ENCODE peak calls at places on chromosome 17, in seven cellular contexts. T, M, G, P, K, L and Y are unnamed samples. For H3K27me3 and H3K4me1, the result is how much of the 10 kb centered on the place peaks cover.

GRCh38 chr17:28584434-28584833 is 7.7 kb upstream of the ALDOC start:
- DNase-seq in K (no peak), M (no peak), L (no peak), T (no peak), P (no peak), G (no peak), Y (no peak)

GRCh38 chr17:7916799-7917198 is 710 bp upstream of the RNF227 start:
- DNase-seq in P (no peak), M (peak), K (no peak), T (no peak), G (peak), L (no peak), Y (no peak)

GRCh38 chr17:73550561-73550960 is 93.7 kb downstream of the SDK2 start:
- DNase-seq in P (no peak), L (no peak), K (no peak), M (no peak), G (no peak), T (no peak), Y (no peak)

GRCh38 chr17:50272246-50272645 is 2.0 kb upstream of the TMEM92 start:
- DNase-seq in L (peak), P (peak), G (no peak), M (peak), T (no peak), K (no peak), Y (peak)

GRCh38 chr17:3848229-3848628 is 2.2 kb upstream of the NCBP3 start:
- DNase-seq in L (no peak), T (no peak), K (peak), P (no peak), M (no peak), G (no peak), Y (no peak)

GRCh38 chr17:8226536-8227237 is 16.3 kb upstream of the AURKB start:
- DNase-seq in M (peak), T (peak), L (no peak), K (peak), P (peak), G (peak), Y (peak)

GRCh38 chr17:50337956-50338355 is 8.0 kb upstream of the XYLT2 start:
- DNase-seq in L (no peak), G (peak), T (no peak), M (no peak), K (no peak), P (no peak), Y (no peak)

GRCh38 chr17:36629252-36629847 is 28.0 kb downstream of the MRM1 start:
- DNase-seq in K (peak), G (peak), P (peak), L (peak), T (no peak), M (peak), Y (peak)

GRCh38 chr17:15134363-15134762 is 130.8 kb downstream of the PMP22 start:
- DNase-seq in P (no peak), G (no peak), M (no peak), L (no peak), T (no peak), K (no peak), Y (no peak)

GRCh38 chr17:34588266-34588665 is 8.9 kb downstream of the TMEM132E start:
- DNase-seq in M (no peak), T (no peak), K (no peak), P (no peak), L (no peak), G (no peak), Y (no peak)

GRCh38 chr17:55356440-55357328 is 65.0 kb downstream of the MMD start:
- DNase-seq in K (no peak), P (peak), T (no peak), M (peak), G (peak), L (no peak), Y (peak)

GRCh38 chr17:44115585-44116415 is 7.6 kb downstream of the HDAC5 start:
- DNase-seq in P (peak), T (no peak), L (no peak), K (no peak), G (peak), M (no peak), Y (no peak)

GRCh38 chr17:60036796-60037677 is 41.7 kb downstream of the HEATR6 start:
- DNase-seq in G (peak), L (peak), K (peak), P (peak), T (no peak), M (peak), Y (peak)
- TF ChIP-seq POLR2A in G (no peak), L (no peak), K (no peak), P (no peak), T (no peak), M (no peak), Y (no peak)

GRCh38 chr17:37789166-37789565 is 44.3 kb upstream of the HNF1B start:
- DNase-seq in P (no peak), L (no peak), G (no peak), M (no peak), K (no peak), T (no peak), Y (no peak)
- H3K27me3 ChIP-seq in P (under half), L (under half), G (under half), M (under half), K (half or more), T (under half), Y (under half)

GRCh38 chr17:77119668-77120301 is 21.0 kb upstream of the SEC14L1 start:
- DNase-seq in G (no peak), K (no peak), P (no peak), M (no peak), L (no peak), T (no peak), Y (no peak)
- H3K4me1 ChIP-seq in G (under half), K (under half), P (under half), M (under half), L (under half), T (half or more), Y (half or more)

GRCh38 chr17:72425796-72426173 is 305.0 kb downstream of the SOX9 start:
- DNase-seq in L (no peak), M (no peak), T (no peak), K (no peak), P (no peak), G (no peak), Y (no peak)
- TF ChIP-seq POLR2A in L (no peak), M (no peak), T (no peak), K (no peak), P (no peak), G (no peak), Y (no peak)

DNA sequence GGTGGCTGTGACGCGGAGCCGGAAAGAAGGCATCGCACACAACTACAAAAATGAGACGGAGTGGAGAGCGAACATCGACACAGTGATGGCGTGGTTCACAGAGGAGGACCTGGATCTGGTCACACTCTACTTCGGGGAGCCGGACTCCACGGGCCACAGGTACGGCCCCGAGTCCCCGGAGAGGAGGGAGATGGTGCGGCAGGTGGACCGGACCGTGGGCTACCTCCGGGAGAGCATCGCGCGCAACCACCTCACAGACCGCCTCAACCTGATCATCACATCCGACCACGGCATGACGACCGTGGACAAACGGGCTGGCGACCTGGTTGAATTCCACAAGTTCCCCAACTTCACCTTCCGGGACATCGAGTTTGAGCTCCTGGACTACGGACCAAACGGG is 4.4 kb downstream of the ENPP7 start:
- DNase-seq in P (no peak), G (no peak), M (no peak), T (no peak), K (no peak), L (no peak), Y (peak)
- H3K27me3 ChIP-seq in P (under half), G (under half), M (under half), T (under half), K (under half), L (under half), Y (under half)

GRCh38 chr17:12812877-12813276 is 23.6 kb downstream of the ARHGAP44 start:
- DNase-seq in P (peak), K (no peak), M (peak), T (no peak), G (no peak), L (no peak), Y (no peak)
- H3K4me1 ChIP-seq in P (under half), K (under half), M (under half), T (under half), G (under half), L (under half), Y (under half)

DNA sequence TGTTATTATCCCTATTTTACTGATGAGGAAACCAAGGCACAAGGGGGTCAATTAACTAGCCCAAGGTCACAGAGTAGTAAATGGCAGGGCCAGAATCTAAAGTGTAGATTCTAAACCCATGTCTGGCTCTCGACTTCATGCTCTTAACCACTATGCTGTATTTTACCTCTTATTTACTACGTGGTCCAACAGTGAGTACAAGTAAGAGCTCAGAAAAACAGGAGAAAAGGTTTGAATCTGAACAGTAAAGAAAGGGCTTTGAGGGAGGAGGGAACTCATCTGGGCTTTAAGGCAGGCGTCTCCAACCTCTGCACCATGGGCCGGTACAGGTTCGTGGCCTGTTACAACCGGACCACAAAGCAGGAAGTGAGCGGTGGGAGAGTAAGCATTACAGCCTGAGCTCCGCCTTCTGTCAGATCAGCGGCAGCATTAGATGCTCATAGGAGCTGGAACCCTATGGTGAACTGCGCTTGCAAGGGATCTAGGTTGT is 62.9 kb downstream of the SMURF2 start:
- DNase-seq in L (no peak), M (no peak), T (no peak), K (no peak), P (no peak), G (no peak), Y (no peak)
- TF ChIP-seq POLR2A in L (no peak), M (no peak), T (no peak), K (no peak), P (no peak), G (no peak), Y (no peak)

DNA sequence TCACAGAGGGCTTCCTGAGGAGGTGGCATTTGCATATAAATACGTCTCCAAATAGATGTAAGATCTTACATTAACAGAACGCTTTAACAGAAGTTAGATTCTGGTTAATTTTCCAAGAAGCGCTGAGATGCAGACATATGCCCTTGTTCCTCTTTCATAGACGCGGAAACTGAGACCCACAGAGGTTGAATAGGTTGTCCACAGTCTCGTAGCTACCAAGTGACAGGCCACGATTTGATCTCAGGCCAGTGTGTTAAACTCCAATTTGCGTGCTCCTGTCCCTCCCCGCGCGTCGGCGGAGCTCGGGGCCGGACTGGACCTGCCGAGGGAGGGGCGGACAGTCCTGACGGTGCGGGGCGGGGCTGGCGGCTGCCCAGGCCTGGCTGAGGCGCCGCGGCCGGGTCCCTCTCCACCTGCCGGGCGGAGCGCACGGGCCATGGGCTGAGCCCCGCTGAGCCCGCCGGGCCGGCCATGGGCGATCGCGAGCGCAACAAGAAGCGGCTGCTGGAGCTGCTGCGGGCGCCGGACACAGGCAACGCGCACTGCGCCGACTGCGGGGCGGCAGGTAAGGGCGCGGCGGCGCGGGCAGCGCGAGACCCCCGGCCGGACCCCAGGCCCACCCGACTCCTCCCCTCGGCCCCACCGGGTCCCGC is at the start of gene ADAP2:
- DNase-seq in K (peak), L (peak), P (no peak), T (no peak), M (no peak), G (no peak), Y (peak)
- H3K27me3 ChIP-seq in K (under half), L (under half), P (under half), T (under half), M (under half), G (under half), Y (under half)

DNA sequence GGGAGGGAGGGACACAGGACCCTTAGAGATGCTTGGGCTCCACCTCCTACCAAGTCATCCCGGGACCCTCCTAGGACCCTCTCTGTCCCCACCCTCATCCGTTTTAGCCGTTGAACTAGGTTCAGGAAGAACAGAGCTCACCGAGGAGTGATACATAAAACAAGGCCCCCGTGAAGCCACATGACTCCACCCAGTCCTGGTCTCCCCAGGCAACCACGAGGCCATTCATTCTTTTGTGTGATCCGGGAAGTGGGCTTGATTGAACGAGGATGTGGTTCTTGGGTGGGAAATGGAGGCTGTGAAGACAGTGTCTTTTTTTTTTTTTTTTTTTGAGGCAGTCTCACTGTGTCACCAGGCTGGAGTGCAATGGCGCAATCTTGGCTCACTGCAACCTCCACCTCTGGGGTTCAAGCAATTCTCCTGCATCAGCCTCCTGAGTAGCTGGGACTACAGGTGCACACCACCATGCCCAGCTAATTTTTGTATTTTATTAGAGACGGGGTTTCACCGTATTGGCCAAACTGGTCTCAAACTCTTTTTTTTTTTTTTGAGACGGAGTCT is 14.8 kb downstream of the TRARG1 start:
- DNase-seq in L (no peak), T (no peak), P (no peak), G (no peak), K (no peak), M (no peak), Y (no peak)
- H3K4me1 ChIP-seq in L (under half), T (under half), P (under half), G (under half), K (under half), M (under half), Y (under half)

DNA sequence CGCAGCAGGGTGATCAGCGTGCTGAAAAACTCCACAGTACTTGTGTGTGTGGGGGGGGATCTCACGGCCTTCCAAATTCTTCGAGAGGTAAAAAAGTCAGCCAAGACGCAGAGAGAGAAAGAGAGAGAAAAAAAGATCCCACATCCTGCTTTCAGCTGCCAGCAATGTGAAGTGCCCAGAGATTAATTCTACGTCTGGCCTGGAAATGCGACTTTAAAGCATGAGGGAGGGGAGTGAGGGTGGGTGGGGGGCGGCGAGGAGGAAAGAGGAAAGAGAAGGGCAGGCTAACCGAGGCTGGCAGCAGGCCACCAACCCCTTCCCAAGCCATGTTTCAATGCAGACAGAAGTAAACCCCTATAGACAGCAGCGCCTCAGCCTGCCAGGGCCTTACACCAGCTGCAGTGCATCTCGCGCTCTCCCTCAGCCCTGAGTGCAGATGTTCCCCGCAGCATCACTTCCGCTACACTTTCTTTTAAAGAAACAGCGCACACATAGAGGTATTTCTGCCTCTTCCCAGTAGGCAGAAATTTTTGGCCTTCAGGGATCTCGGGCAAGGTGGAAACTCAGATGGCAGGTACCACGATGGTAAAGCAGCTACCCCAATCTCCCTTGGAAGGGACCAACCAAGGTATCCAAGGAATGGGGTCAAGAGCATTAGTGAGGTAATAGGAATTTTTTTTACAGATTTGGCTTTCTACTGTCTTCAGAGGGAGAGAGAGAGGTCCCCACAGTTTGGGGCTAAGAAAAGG is 87.8 kb downstream of the SMG6 start:
- DNase-seq in M (peak), G (peak), L (peak), P (peak), T (no peak), K (peak), Y (no peak)
- TF ChIP-seq POLR2A in M (no peak), G (peak), L (no peak), P (peak), T (no peak), K (no peak), Y (no peak)